ENCODE peak calls at places on chromosomes 5 and 9, in four cellular contexts. M is HCT116, P is H1, B is K562. T is an unnamed sample.

GRCh38 chr5:84825616-84826015 is 440.9 kb upstream of the EDIL3 start:
- DNase-seq in M (no peak), P (no peak), B (no peak), T (no peak)

GRCh38 chr5:153523831-153524230 is 33.4 kb downstream of the GRIA1 start:
- DNase-seq in M (no peak), P (no peak), B (no peak), T (peak)

GRCh38 chr9:77926314-77926959 is 105.2 kb downstream of the GNAQ start:
- DNase-seq in M (peak), P (no peak), B (no peak), T (peak)

GRCh38 chr5:82327961-82328360 is 49.8 kb upstream of the RPS23 start:
- DNase-seq in M (no peak), P (no peak), B (no peak), T (no peak)

GRCh38 chr9:109775516-109775915 is 4.5 kb upstream of the PALM2AKAP2 start:
- DNase-seq in M (no peak), P (no peak), B (no peak), T (no peak)

GRCh38 chr5:113172231-113172826 is 195.7 kb downstream of the DCP2 start:
- DNase-seq in M (no peak), P (no peak), B (no peak), T (no peak)

GRCh38 chr9:95363051-95363841 is 45.7 kb upstream of the FANCC start:
- DNase-seq in M (no peak), P (no peak), B (no peak), T (no peak)

GRCh38 chr9:130890124-130890523 is 6.5 kb downstream of the QRFP start:
- DNase-seq in M (no peak), P (no peak), B (peak), T (no peak)

GRCh38 chr9:38713426-38713825 is 6.5 kb downstream of the FAM240B start:
- DNase-seq in M (no peak), P (no peak), B (no peak), T (no peak)

GRCh38 chr5:34817558-34818351 is 21.2 kb upstream of the TTC23L start:
- DNase-seq in M (no peak), P (no peak), B (no peak), T (no peak)

GRCh38 chr5:79081779-79082178 is 12.2 kb downstream of the BHMT2 start:
- DNase-seq in M (no peak), P (no peak), B (no peak), T (no peak)

GRCh38 chr9:135748676-135749075 is 46.7 kb downstream of the KCNT1 start:
- DNase-seq in M (no peak), P (no peak), B (no peak), T (no peak)

GRCh38 chr5:124889522-124889828 is 143.0 kb upstream of the ZNF608 start:
- DNase-seq in M (no peak), P (no peak), B (no peak), T (no peak)

GRCh38 chr5:33299621-33300208 is 141.1 kb upstream of the TARS1 start:
- DNase-seq in M (peak), P (no peak), B (no peak), T (peak)

GRCh38 chr5:173750538-173751265 is 134.3 kb upstream of the BOD1 start:
- DNase-seq in M (no peak), P (no peak), B (no peak), T (no peak)

GRCh38 chr9:34665381-34666250 is 3.2 kb upstream of the CCL27 start:
- DNase-seq in M (peak), P (peak), B (peak), T (peak)

GRCh38 chr9:108844391-108844790 is 11.4 kb downstream of the ACTL7B start:
- DNase-seq in M (no peak), P (no peak), B (no peak), T (no peak)

GRCh38 chr5:150278046-150278760 is 11.4 kb downstream of the CAMK2A start:
- DNase-seq in M (no peak), P (no peak), B (no peak), T (no peak)

GRCh38 chr5:149633671-149634350 is 52.5 kb downstream of the ARHGEF37 start:
- DNase-seq in M (no peak), P (no peak), B (no peak), T (no peak)

GRCh38 chr9:110351009-110351467 is 13.4 kb upstream of the TXNDC8 start:
- DNase-seq in M (peak), P (no peak), B (peak), T (peak)

GRCh38 chr5:14745753-14746152 is 81.2 kb downstream of the OTULIN start:
- DNase-seq in M (no peak), P (no peak), B (no peak), T (no peak)

GRCh38 chr5:68189613-68190012 is 25.9 kb upstream of the PIK3R1 start:
- DNase-seq in M (no peak), P (no peak), B (no peak), T (no peak)

GRCh38 chr9:107158321-107158720 is 124.8 kb upstream of the RAD23B start:
- DNase-seq in M (peak), P (peak), B (no peak), T (no peak)

GRCh38 chr5:90434116-90434714 is 24.7 kb upstream of the CETN3 start:
- DNase-seq in M (peak), P (peak), B (peak), T (peak)

GRCh38 chr5:850511-851006 is at the start of gene ZDHHC11:
- DNase-seq in M (no peak), P (peak), B (peak), T (no peak)

GRCh38 chr5:155485344-155485743 is 471.8 kb downstream of the KIF4B start:
- DNase-seq in M (no peak), P (no peak), B (no peak), T (no peak)

GRCh38 chr5:141848771-141849370 is 29.3 kb downstream of the PCDH1 start:
- DNase-seq in M (no peak), P (peak), B (peak), T (peak)

GRCh38 chr9:78982849-78983248 is 588.9 kb upstream of the TLE4 start:
- DNase-seq in M (peak), P (no peak), B (no peak), T (no peak)

GRCh38 chr5:963673-964531 is 44.7 kb upstream of the NKD2 start:
- DNase-seq in M (no peak), P (no peak), B (peak), T (no peak)

GRCh38 chr9:22238809-22239684 is 207.6 kb upstream of the DMRTA1 start:
- DNase-seq in M (peak), P (no peak), B (no peak), T (peak)

GRCh38 chr5:125120012-125120411 is 373.6 kb upstream of the ZNF608 start:
- DNase-seq in M (no peak), P (no peak), B (no peak), T (no peak)

GRCh38 chr9:15295761-15296405 is 11.1 kb downstream of the TTC39B start:
- DNase-seq in M (no peak), P (peak), B (no peak), T (peak)

GRCh38 chr5:166845044-166845443 is 1446.4 kb upstream of the WWC1 start:
- DNase-seq in M (no peak), P (no peak), B (peak), T (no peak)

GRCh38 chr5:175920506-175920865 is 47.6 kb downstream of the THOC3 start:
- DNase-seq in M (no peak), P (no peak), B (peak), T (no peak)

GRCh38 chr9:36844961-36845360 is 189.1 kb downstream of the PAX5 start:
- DNase-seq in M (no peak), P (no peak), B (no peak), T (no peak)

GRCh38 chr5:154405078-154405792 is 40.6 kb upstream of the SAP30L start:
- DNase-seq in M (peak), P (peak), B (peak), T (peak)

DNA sequence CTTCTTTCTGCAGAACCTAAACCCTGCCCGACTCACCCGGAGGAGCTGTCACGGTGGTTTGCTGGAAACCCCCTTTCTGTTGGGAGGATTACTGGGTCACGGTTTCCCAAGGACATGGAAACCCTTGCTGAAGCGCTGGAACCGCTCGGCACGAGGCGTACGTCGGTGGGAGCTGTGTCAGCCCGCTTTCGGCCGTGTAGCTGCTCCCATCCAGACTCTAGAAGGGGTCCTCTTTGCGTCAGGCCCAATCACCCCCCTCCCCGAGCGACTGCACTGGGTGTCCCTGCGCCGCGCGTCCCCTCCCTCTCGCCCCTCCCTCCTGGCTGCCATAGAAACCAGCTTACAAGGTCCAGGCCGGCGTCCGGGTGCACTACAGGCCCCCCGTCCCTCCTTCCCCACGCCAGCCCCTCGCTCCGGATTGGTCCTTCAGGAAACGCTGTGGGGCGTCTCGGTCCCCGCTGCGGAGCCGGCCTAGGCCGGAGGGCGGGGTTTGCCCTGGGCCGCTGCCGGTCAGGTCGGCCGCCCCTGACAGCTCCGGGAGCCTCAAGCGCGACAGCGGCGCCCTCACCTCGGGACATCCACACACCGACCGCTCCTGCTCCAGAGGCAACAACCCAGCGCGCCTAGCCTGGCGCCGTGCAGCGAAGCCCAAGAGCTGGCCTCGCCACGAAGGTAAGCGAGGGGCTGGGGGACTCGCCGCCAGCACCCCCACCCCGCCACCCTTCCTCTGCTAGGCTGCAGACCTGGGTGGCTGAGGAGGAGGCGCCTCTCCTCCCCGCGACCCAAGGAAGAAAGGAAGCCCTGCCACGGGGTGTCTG is at the start of gene NIM1K:
- DNase-seq in M (no peak), P (peak), B (no peak), T (peak)
- TF ChIP-seq EZH2 in M (no peak), P (no peak), B (no peak), T (peak)

DNA sequence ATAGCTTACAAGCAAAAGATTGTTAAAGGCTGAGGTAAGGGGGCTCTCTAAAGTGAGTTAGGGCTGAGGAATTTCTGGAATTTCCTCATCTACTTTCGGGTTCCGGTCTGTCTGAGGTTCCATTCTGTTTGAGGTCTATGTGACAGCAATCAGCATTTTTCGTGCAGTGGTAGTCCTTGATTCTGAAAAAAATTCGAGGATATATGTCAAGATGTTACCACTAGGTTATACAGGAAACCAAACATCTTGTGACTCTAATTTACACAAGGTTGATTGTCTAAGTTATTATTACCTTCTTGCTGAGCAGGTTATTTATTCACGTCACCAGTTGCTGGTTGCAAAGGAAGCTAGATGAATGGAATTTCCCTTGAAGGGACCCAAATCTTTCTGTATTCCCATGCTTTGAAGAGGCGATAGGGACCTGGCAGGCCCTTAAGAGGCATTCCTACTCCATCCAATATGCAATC is 35.2 kb downstream of the RLN2 start:
- DNase-seq in M (no peak), P (no peak), B (no peak), T (peak)
- TF ChIP-seq MAX in M (no peak), P (no peak), B (no peak), T (no peak)

DNA sequence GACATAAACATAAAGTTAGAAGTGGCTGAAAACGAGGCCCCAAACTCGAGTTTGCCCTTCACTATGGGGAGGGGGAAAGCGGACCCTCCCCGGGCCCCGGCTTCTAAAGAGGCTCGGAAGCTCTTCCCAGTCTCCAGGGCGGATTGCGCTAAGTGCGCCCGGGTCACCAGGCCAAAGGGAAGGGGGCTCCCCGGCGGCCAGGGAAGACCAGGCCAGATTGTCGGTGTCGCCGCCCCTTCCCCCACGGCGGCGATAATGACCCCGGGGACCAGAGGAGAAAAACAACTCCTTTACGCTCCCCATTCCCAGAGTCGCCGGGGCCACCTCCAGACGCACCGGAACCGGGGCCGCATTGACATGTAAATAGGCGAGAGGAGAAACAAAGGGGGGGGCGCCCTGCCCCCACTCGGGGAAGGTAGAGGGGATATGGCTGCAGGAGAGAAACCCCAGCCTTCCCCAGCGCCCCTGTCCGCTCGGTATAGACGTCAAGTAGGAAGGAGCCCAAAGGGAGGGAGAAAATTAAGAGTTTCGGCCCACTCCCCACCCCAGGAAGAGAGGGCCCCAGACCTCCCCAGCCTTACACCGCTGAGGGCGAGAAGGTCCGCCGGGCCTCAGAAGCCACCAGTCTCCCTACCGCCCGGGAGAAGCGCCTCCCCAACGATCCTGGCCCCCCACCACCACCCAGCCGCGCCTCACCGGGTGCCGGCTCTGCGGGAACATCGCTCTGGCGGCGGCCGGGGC is 1.7 kb downstream of the TLE1 start:
- DNase-seq in M (no peak), P (peak), B (no peak), T (peak)
- TF ChIP-seq EZH2 in M (no peak), P (no peak), B (no peak), T (no peak)

GRCh38 chr5:10695055-10695649 is 65.9 kb downstream of the DAP start:
- DNase-seq in M (no peak), P (peak), B (no peak), T (peak)
- TF ChIP-seq MAX in M (no peak), P (no peak), B (no peak), T (no peak)

GRCh38 chr5:11385901-11386293 is 518.3 kb downstream of the CTNND2 start:
- DNase-seq in M (no peak), P (peak), B (no peak), T (no peak)

GRCh38 chr5:11387382-11387781 is 516.9 kb downstream of the CTNND2 start:
- DNase-seq in M (no peak), P (no peak), B (no peak), T (no peak)

GRCh38 chr5:11383506-11384095 is 520.6 kb downstream of the CTNND2 start:
- DNase-seq in M (no peak), P (no peak), B (no peak), T (no peak)

GRCh38 chr5:11384441-11385250 is 519.6 kb downstream of the CTNND2 start:
- DNase-seq in M (no peak), P (peak), B (no peak), T (no peak)

GRCh38 chr5:11385251-11385900 is 518.9 kb downstream of the CTNND2 start:
- DNase-seq in M (no peak), P (peak), B (no peak), T (no peak)
- TF ChIP-seq EZH2 in M (no peak), P (peak), B (no peak), T (no peak)

GRCh38 chr5:30100148-30100547 is 1093.3 kb upstream of the CDH6 start:
- DNase-seq in M (no peak), P (no peak), B (no peak), T (no peak)
- TF ChIP-seq MAX in M (no peak), P (no peak), B (no peak), T (no peak)

T was measured in endothelial cell of umbilical vein.